ENCODE peak calls at places on chromosomes 16 and 17, in eight cellular contexts. V, W, E, B, C, G, L and Q are unnamed samples.
A peak's percentile ranks its signal among the peaks of the same experiment; 100 is the strongest.

GRCh38 chr16:80938035-80938927 is 68.4 kb downstream of the CMC2 start:
- DNase-seq in L (no peak), V (no peak), B (peak; percentile 42), C (peak; percentile 86), W (peak; percentile 47), G (peak; percentile 94), E (no peak), Q (peak; percentile 67)

GRCh38 chr17:42617956-42618431 is 8.5 kb downstream of the TUBG1 start:
- DNase-seq in B (peak; percentile 45), G (no peak), L (no peak), W (no peak), E (no peak), C (no peak), V (peak; percentile 91), Q (no peak)

GRCh38 chr17:45782889-45783592 is 1.1 kb upstream of the CRHR1 start:
- DNase-seq in B (no peak), E (no peak), V (peak; percentile 37), G (no peak), L (peak; percentile 76), W (peak; percentile 54), C (peak; percentile 4), Q (no peak)

GRCh38 chr17:32261937-32262510 is 3.6 kb upstream of the RHBDL3 start:
- DNase-seq in L (no peak), W (no peak), B (no peak), G (no peak), C (no peak), E (no peak), V (no peak), Q (no peak)

GRCh38 chr16:17465460-17465859 is 5.3 kb downstream of the XYLT1 start:
- DNase-seq in V (no peak), C (no peak), L (no peak), E (no peak), W (no peak), G (no peak), B (no peak), Q (no peak)

GRCh38 chr17:72426321-72426720 is 305.5 kb downstream of the SOX9 start:
- DNase-seq in E (no peak), L (no peak), C (no peak), V (no peak), G (no peak), B (no peak), W (no peak), Q (no peak)

GRCh38 chr16:802914-803750 is 2.6 kb upstream of the GNG13 start:
- DNase-seq in W (no peak), C (no peak), V (no peak), B (no peak), G (no peak), E (no peak), L (no peak), Q (no peak)

GRCh38 chr17:7782237-7782636 is 51.8 kb upstream of the KDM6B start:
- DNase-seq in W (no peak), C (no peak), B (no peak), L (no peak), V (no peak), G (peak; percentile 61), E (no peak), Q (no peak)

GRCh38 chr17:42266918-42267766 is 9.0 kb downstream of the STAT5B start:
- DNase-seq in V (peak; percentile 96), L (peak; percentile 79), E (no peak), C (peak; percentile 69), B (peak; percentile 59), G (peak; percentile 99), W (no peak), Q (no peak)

GRCh38 chr16:49932943-49933342 is 77.0 kb upstream of the ZNF423 start:
- DNase-seq in V (no peak), L (no peak), W (peak; percentile 66), C (no peak), B (no peak), G (peak; percentile 11), E (no peak), Q (no peak)

GRCh38 chr16:87698676-87699179 is 67.1 kb downstream of the KLHDC4 start:
- DNase-seq in E (no peak), L (no peak), B (no peak), V (no peak), W (no peak), G (no peak), C (no peak), Q (no peak)

GRCh38 chr17:27109346-27109745 is 184.6 kb upstream of the WSB1 start:
- DNase-seq in G (no peak), L (no peak), B (no peak), W (no peak), V (no peak), E (no peak), C (no peak), Q (no peak)

GRCh38 chr17:4492762-4493561 is 5.7 kb upstream of the SPNS2 start:
- DNase-seq in C (peak; percentile 66), W (peak; percentile 75), E (peak; percentile 70), G (peak; percentile 28), B (no peak), V (peak; percentile 48), L (peak; percentile 64), Q (no peak)

GRCh38 chr16:54689072-54689471 is 241.6 kb upstream of the IRX5 start:
- DNase-seq in V (no peak), L (no peak), E (no peak), G (no peak), W (no peak), B (no peak), C (no peak), Q (no peak)

GRCh38 chr16:54693864-54694263 is 236.8 kb upstream of the IRX5 start:
- DNase-seq in B (no peak), E (no peak), L (no peak), G (no peak), V (no peak), W (no peak), C (no peak), Q (no peak)

GRCh38 chr16:54687043-54687655 is 243.5 kb upstream of the IRX5 start:
- DNase-seq in C (no peak), G (no peak), E (no peak), W (peak; percentile 63), L (no peak), B (no peak), V (no peak), Q (no peak)

GRCh38 chr16:54688339-54688738 is 242.3 kb upstream of the IRX5 start:
- DNase-seq in B (no peak), L (no peak), E (no peak), W (no peak), C (no peak), V (no peak), G (no peak), Q (no peak)

GRCh38 chr16:54690710-54691109 is 240.0 kb upstream of the IRX5 start:
- DNase-seq in B (no peak), C (no peak), V (no peak), L (no peak), E (no peak), G (no peak), W (no peak), Q (no peak)
- TF ChIP-seq POLR2A in B (no peak), C (no peak), V (no peak), L (no peak), E (no peak), G (no peak), W (no peak), Q (no peak)

GRCh38 chr17:44110011-44110686 is 13.3 kb downstream of the HDAC5 start:
- DNase-seq in W (no peak), L (no peak), E (no peak), G (no peak), C (no peak), V (no peak), B (no peak), Q (no peak)

GRCh38 chr17:44109312-44109630 is 14.2 kb downstream of the HDAC5 start:
- DNase-seq in C (no peak), L (no peak), E (no peak), V (no peak), W (no peak), B (no peak), G (no peak), Q (no peak)

GRCh38 chr17:44111777-44112176 is 11.7 kb downstream of the HDAC5 start:
- DNase-seq in L (no peak), V (peak; percentile 34), G (no peak), C (no peak), E (no peak), B (no peak), W (no peak), Q (no peak)

GRCh38 chr17:44112284-44113280 is 10.9 kb downstream of the HDAC5 start:
- DNase-seq in E (no peak), G (no peak), L (no peak), W (peak; percentile 35), V (peak; percentile 24), C (peak; percentile 59), B (peak; percentile 96), Q (no peak)

GRCh38 chr17:44110823-44111633 is 12.4 kb downstream of the HDAC5 start:
- DNase-seq in G (peak; percentile 86), L (peak; percentile 86), V (peak; percentile 92), E (peak; percentile 98), W (peak; percentile 98), C (peak; percentile 98), B (peak; percentile 99), Q (peak; percentile 80)
- TF ChIP-seq POLR2A in G (peak; percentile 96), L (no peak), V (no peak), E (no peak), W (peak; percentile 51), C (no peak), B (peak; percentile 99), Q (peak; percentile 95)

GRCh38 chr16:11232852-11233726 is 22.9 kb downstream of the SOCS1 start:
- DNase-seq in L (no peak), G (no peak), B (peak; percentile 30), E (peak; percentile 64), W (no peak), C (peak; percentile 39), V (peak; percentile 89), Q (no peak)
- TF ChIP-seq POLR2A in L (no peak), G (no peak), B (no peak), E (no peak), W (no peak), C (no peak), V (peak; percentile 80), Q (no peak)

GRCh38 chr16:30741461-30741914 is 6.7 kb upstream of the PHKG2 start:
- DNase-seq in E (peak; percentile 72), G (peak; percentile 92), C (peak; percentile 84), L (peak; percentile 93), W (no peak), V (no peak), B (no peak), Q (peak; percentile 86)

GRCh38 chr16:30745082-30745481 is 3.1 kb upstream of the PHKG2 start:
- DNase-seq in C (no peak), L (no peak), B (no peak), E (no peak), G (no peak), W (no peak), V (no peak), Q (no peak)

GRCh38 chr16:30746638-30747160 is 1.5 kb upstream of the PHKG2 start:
- DNase-seq in G (no peak), V (no peak), L (no peak), C (no peak), E (no peak), W (no peak), B (no peak), Q (no peak)

GRCh38 chr16:30743690-30744089 is 4.5 kb upstream of the PHKG2 start:
- DNase-seq in G (no peak), E (no peak), C (no peak), W (no peak), B (peak; percentile 53), V (no peak), L (no peak), Q (no peak)

GRCh38 chr16:30744146-30744545 is 4.1 kb upstream of the PHKG2 start:
- DNase-seq in E (no peak), L (no peak), W (peak; percentile 51), G (no peak), V (no peak), B (peak; percentile 69), C (no peak), Q (no peak)
- TF ChIP-seq POLR2A in E (no peak), L (no peak), W (no peak), G (no peak), V (no peak), B (no peak), C (no peak), Q (no peak)